ENCODE peak calls at places on chromosomes 6 and 20, in eight cellular contexts. S, I, C, J, Z, D, K and H are unnamed samples.

GRCh38 chr6:24838994-24839393 is 40.3 kb upstream of the ARMH2 start:
- DNase-seq in S (no peak), K (no peak), J (no peak), I (no peak), Z (no peak), C (no peak), D (no peak), H (no peak)

GRCh38 chr6:29509239-29509638 is 21.5 kb upstream of the MAS1L start:
- DNase-seq in D (peak; percentile 62), S (no peak), J (peak; percentile 23), C (no peak), I (no peak), Z (no peak), K (no peak), H (no peak)

GRCh38 chr6:90809035-90809434 is 222.2 kb upstream of the MAP3K7 start:
- DNase-seq in I (no peak), C (no peak), J (no peak), Z (no peak), K (peak; percentile 3), D (no peak), S (no peak), H (no peak)

GRCh38 chr6:127851197-127851596 is 49.7 kb downstream of the THEMIS start:
- DNase-seq in K (no peak), Z (no peak), C (no peak), S (no peak), I (no peak), J (no peak), D (no peak), H (peak; percentile 83)

GRCh38 chr6:143744593-143745151 is 66.9 kb downstream of the PHACTR2 start:
- DNase-seq in C (no peak), S (no peak), I (no peak), K (no peak), J (no peak), Z (no peak), D (no peak), H (no peak)

GRCh38 chr6:132404736-132405135 is 3.5 kb upstream of the MOXD1 start:
- DNase-seq in J (no peak), I (no peak), K (no peak), C (no peak), D (no peak), Z (no peak), S (no peak), H (no peak)

GRCh38 chr6:147161974-147162495 is 42.2 kb upstream of the STXBP5 start:
- DNase-seq in K (no peak), D (no peak), Z (peak; percentile 80), J (no peak), I (peak; percentile 81), S (no peak), C (no peak), H (peak; percentile 22)

GRCh38 chr6:131651782-131652181 is 14.7 kb downstream of the ENPP3 start:
- DNase-seq in I (no peak), K (no peak), J (no peak), D (no peak), Z (no peak), S (no peak), C (no peak), H (no peak)

GRCh38 chr20:8447262-8448120 is 315.4 kb downstream of the PLCB1 start:
- DNase-seq in S (no peak), C (no peak), D (no peak), K (no peak), I (no peak), J (no peak), Z (no peak), H (peak; percentile 19)
- H3K4me3 ChIP-seq in S (no peak overlapping the region), C (no peak overlapping the region), D (no peak overlapping the region), K (no peak overlapping the region), I (no peak overlapping the region), J (no peak overlapping the region), Z (no peak overlapping the region), H (no peak overlapping the region)

GRCh38 chr20:59308493-59309201 is 8.2 kb downstream of the EDN3 start:
- DNase-seq in I (no peak), Z (no peak), D (no peak), K (no peak), C (peak; percentile 45), J (no peak), S (no peak), H (no peak)
- H3K4me3 ChIP-seq in I (no peak overlapping the region), Z (no peak overlapping the region), D (no peak overlapping the region), K (no peak overlapping the region), C (no peak overlapping the region), J (no peak overlapping the region), S (no peak overlapping the region), H (no peak overlapping the region)

GRCh38 chr20:49288784-49289696 is 11.2 kb upstream of the ZNFX1 start:
- DNase-seq in J (no peak), S (no peak), K (no peak), Z (no peak), C (no peak), I (no peak), D (peak; percentile 39), H (no peak)

GRCh38 chr20:49288250-49288751 is 10.4 kb upstream of the ZNFX1 start:
- DNase-seq in K (no peak), I (no peak), C (no peak), J (no peak), D (peak; percentile 33), S (no peak), Z (no peak), H (no peak)

GRCh38 chr20:49285813-49286494 is 8.1 kb upstream of the ZNFX1 start:
- DNase-seq in C (no peak), Z (no peak), S (no peak), D (peak; percentile 31), J (no peak), I (no peak), K (no peak), H (no peak)

GRCh38 chr20:49286689-49287551 is 9.1 kb upstream of the ZNFX1 start:
- DNase-seq in J (no peak), Z (no peak), C (no peak), S (no peak), I (no peak), K (peak; percentile 30), D (peak; percentile 33), H (no peak)

DNA sequence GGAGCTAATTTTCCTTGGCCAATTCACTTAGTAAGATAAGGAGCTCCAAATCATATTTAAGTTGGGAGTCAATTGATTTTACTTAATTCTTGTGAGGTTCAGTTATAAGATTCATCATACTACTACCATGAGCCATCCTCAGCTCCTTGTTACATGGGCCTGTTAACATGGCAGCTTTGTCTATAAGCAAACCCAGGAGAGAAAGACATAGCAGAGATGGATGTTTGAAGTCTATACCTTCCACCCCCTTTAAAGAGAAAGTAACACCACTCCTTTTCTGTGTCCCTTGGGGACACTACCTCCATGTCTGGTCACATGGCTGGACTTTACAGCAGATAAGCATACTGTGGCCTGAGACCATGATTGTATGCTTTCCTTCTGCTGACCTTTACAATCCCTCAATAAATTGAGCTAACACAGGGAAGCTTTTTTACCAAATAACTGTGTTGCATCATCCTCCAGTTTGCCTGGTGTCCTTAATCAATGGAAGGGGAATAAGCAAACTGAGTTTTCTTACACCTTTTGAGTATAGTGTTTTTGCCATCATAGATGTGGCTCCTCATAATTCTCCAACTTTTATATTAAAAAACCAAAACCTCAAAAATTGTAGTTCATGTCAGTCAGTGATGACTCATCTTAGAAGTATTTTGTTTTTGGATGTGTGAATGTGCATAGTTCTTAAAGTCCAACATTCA is 9.8 kb upstream of the ZNFX1 start:
- DNase-seq in Z (peak; percentile 48), K (no peak), S (no peak), C (no peak), I (peak; percentile 66), D (peak; percentile 37), J (no peak), H (peak; percentile 82)
- H3K4me3 ChIP-seq in Z (no peak overlapping the region), K (no peak overlapping the region), S (no peak overlapping the region), C (no peak overlapping the region), I (no peak overlapping the region), D (no peak overlapping the region), J (peak overlapping the region; percentile 89), H (no peak overlapping the region)

GRCh38 chr6:36634317-36634716 is 40.2 kb downstream of the SRSF3 start:
- DNase-seq in K (no peak), C (no peak), S (no peak), I (no peak), D (no peak), Z (no peak), J (no peak), H (no peak)
- H3K4me3 ChIP-seq in K (no peak overlapping the region), C (no peak overlapping the region), S (no peak overlapping the region), I (no peak overlapping the region), D (no peak overlapping the region), Z (no peak overlapping the region), J (no peak overlapping the region), H (no peak overlapping the region)

DNA sequence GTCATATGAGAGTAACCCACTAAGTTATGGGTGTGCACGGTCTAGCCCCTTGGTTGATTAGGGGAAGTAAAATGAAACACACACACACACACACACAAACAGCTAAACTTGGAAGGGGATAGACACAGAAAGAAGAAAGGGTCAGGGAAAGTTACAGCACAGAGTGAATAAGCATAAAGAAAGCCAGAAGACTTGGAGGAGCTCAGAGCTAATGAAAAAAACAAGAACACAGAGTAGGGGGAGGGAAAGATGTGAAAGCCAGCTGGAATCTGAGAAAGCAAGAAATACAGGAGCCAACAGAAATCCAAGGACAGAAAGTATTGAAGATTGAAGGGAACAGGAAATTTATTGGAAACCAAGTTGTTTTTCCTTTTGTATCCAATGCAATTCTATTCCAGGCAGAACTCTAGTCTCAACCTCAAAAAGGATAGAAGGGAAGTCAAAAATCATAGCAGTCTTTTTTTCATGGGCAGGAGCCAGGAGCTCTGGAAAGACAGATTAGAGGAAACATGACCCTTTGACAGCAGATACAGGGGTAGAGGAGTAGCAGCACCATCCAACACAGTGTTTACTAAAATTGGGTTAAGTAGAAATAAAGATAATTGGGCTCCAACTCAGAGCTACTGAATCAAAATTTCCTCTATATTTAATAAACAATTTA is 10.1 kb downstream of the HMGCLL1 start:
- DNase-seq in Z (no peak), J (no peak), K (peak; percentile 12), I (peak; percentile 2), C (no peak), S (no peak), D (no peak), H (no peak)
- H3K4me3 ChIP-seq in Z (no peak overlapping the region), J (no peak overlapping the region), K (no peak overlapping the region), I (no peak overlapping the region), C (no peak overlapping the region), S (no peak overlapping the region), D (no peak overlapping the region), H (no peak overlapping the region)